ENCODE peak calls at places on chromosomes 11 and 22, in seven cellular contexts. One of them, this sample, is unnamed.

GRCh38 chr11:86535773-86536172 is 136.6 kb downstream of the ME3 start:
- DNase-seq in GM12865: no peak
- DNase-seq in colonic mucosa: no peak
- DNase-seq in psoas muscle: no peak
- DNase-seq in fibroblast of the aortic adventitia: no peak
- DNase-seq in suprapubic skin: no peak
- DNase-seq in astrocyte: no peak
- DNase-seq in this sample: no peak

GRCh38 chr11:66543263-66544107 is 2.4 kb downstream of the ZDHHC24 start:
- DNase-seq in astrocyte: peak
- DNase-seq in suprapubic skin: no peak
- DNase-seq in fibroblast of the aortic adventitia: peak
- DNase-seq in psoas muscle: no peak
- DNase-seq in colonic mucosa: peak
- DNase-seq in GM12865: peak
- DNase-seq in this sample: peak

GRCh38 chr22:39238124-39238466 is 6.7 kb downstream of the PDGFB start:
- DNase-seq in GM12865: no peak
- DNase-seq in suprapubic skin: no peak
- DNase-seq in astrocyte: no peak
- DNase-seq in fibroblast of the aortic adventitia: no peak
- DNase-seq in colonic mucosa: no peak
- DNase-seq in psoas muscle: no peak
- DNase-seq in this sample: no peak

GRCh38 chr11:66686801-66687750 is 9.4 kb upstream of the RBM4B start:
- DNase-seq in colonic mucosa: no peak
- DNase-seq in fibroblast of the aortic adventitia: no peak
- DNase-seq in suprapubic skin: no peak
- DNase-seq in astrocyte: no peak
- DNase-seq in GM12865: no peak
- DNase-seq in psoas muscle: no peak
- DNase-seq in this sample: no peak

GRCh38 chr11:124152770-124153407 is 30.3 kb upstream of the OR10D3 start:
- DNase-seq in psoas muscle: no peak
- DNase-seq in colonic mucosa: no peak
- DNase-seq in GM12865: no peak
- DNase-seq in suprapubic skin: no peak
- DNase-seq in astrocyte: no peak
- DNase-seq in fibroblast of the aortic adventitia: no peak
- DNase-seq in this sample: no peak

GRCh38 chr22:41482319-41482935 is 13.5 kb downstream of the ACO2 start:
- DNase-seq in GM12865: peak
- DNase-seq in astrocyte: peak
- DNase-seq in psoas muscle: no peak
- DNase-seq in fibroblast of the aortic adventitia: peak
- DNase-seq in suprapubic skin: no peak
- DNase-seq in colonic mucosa: no peak
- DNase-seq in this sample: no peak

GRCh38 chr11:45461514-45461913 is 175.4 kb upstream of the SYT13 start:
- DNase-seq in fibroblast of the aortic adventitia: no peak
- DNase-seq in astrocyte: no peak
- DNase-seq in colonic mucosa: no peak
- DNase-seq in psoas muscle: no peak
- DNase-seq in suprapubic skin: no peak
- DNase-seq in GM12865: no peak
- DNase-seq in this sample: no peak

GRCh38 chr11:4095509-4096230 is 1.1 kb downstream of the RRM1 start:
- DNase-seq in suprapubic skin: no peak
- DNase-seq in GM12865: peak
- DNase-seq in astrocyte: peak
- DNase-seq in fibroblast of the aortic adventitia: peak
- DNase-seq in psoas muscle: no peak
- DNase-seq in colonic mucosa: no peak
- DNase-seq in this sample: no peak

GRCh38 chr22:20076627-20077172 is 3.3 kb upstream of the DGCR8 start:
- DNase-seq in GM12865: no peak
- DNase-seq in fibroblast of the aortic adventitia: no peak
- DNase-seq in psoas muscle: no peak
- DNase-seq in suprapubic skin: no peak
- DNase-seq in colonic mucosa: no peak
- DNase-seq in astrocyte: no peak
- DNase-seq in this sample: no peak

GRCh38 chr11:122100222-122101080 is 15.6 kb downstream of the BLID start:
- DNase-seq in colonic mucosa: peak
- DNase-seq in fibroblast of the aortic adventitia: peak
- DNase-seq in psoas muscle: peak
- DNase-seq in GM12865: no peak
- DNase-seq in suprapubic skin: peak
- DNase-seq in astrocyte: peak
- DNase-seq in this sample: peak

GRCh38 chr11:28793282-28793738 is 685.1 kb downstream of the METTL15 start:
- DNase-seq in psoas muscle: no peak
- DNase-seq in astrocyte: no peak
- DNase-seq in colonic mucosa: no peak
- DNase-seq in fibroblast of the aortic adventitia: no peak
- DNase-seq in suprapubic skin: no peak
- DNase-seq in GM12865: no peak
- DNase-seq in this sample: no peak

GRCh38 chr11:118785362-118785761 is 5.6 kb downstream of the DDX6 start:
- DNase-seq in GM12865: peak
- DNase-seq in astrocyte: peak
- DNase-seq in colonic mucosa: no peak
- DNase-seq in fibroblast of the aortic adventitia: peak
- DNase-seq in suprapubic skin: no peak
- DNase-seq in psoas muscle: no peak
- DNase-seq in this sample: no peak

GRCh38 chr11:19435306-19435989 is 194.7 kb upstream of the E2F8 start:
- DNase-seq in GM12865: peak
- DNase-seq in psoas muscle: no peak
- DNase-seq in colonic mucosa: no peak
- DNase-seq in astrocyte: no peak
- DNase-seq in suprapubic skin: no peak
- DNase-seq in fibroblast of the aortic adventitia: peak
- DNase-seq in this sample: no peak

GRCh38 chr22:19590696-19591095 is 66.5 kb upstream of the CLDN5 start:
- DNase-seq in astrocyte: no peak
- DNase-seq in suprapubic skin: no peak
- DNase-seq in fibroblast of the aortic adventitia: no peak
- DNase-seq in GM12865: no peak
- DNase-seq in colonic mucosa: no peak
- DNase-seq in psoas muscle: no peak
- DNase-seq in this sample: no peak

GRCh38 chr11:120565436-120566155 is 54.0 kb downstream of the GRIK4 start:
- DNase-seq in suprapubic skin: no peak
- DNase-seq in colonic mucosa: no peak
- DNase-seq in GM12865: no peak
- DNase-seq in fibroblast of the aortic adventitia: no peak
- DNase-seq in astrocyte: peak
- DNase-seq in psoas muscle: no peak
- DNase-seq in this sample: no peak

GRCh38 chr11:67307545-67308001 is 4.2 kb downstream of the SSH3 start:
- DNase-seq in fibroblast of the aortic adventitia: no peak
- DNase-seq in suprapubic skin: peak
- DNase-seq in colonic mucosa: no peak
- DNase-seq in GM12865: no peak
- DNase-seq in psoas muscle: no peak
- DNase-seq in astrocyte: no peak
- DNase-seq in this sample: no peak

GRCh38 chr11:128669491-128669890 is 24.4 kb upstream of the FLI1 start:
- DNase-seq in psoas muscle: no peak
- DNase-seq in suprapubic skin: no peak
- DNase-seq in colonic mucosa: no peak
- DNase-seq in GM12865: no peak
- DNase-seq in fibroblast of the aortic adventitia: peak
- DNase-seq in astrocyte: peak
- DNase-seq in this sample: no peak

DNA sequence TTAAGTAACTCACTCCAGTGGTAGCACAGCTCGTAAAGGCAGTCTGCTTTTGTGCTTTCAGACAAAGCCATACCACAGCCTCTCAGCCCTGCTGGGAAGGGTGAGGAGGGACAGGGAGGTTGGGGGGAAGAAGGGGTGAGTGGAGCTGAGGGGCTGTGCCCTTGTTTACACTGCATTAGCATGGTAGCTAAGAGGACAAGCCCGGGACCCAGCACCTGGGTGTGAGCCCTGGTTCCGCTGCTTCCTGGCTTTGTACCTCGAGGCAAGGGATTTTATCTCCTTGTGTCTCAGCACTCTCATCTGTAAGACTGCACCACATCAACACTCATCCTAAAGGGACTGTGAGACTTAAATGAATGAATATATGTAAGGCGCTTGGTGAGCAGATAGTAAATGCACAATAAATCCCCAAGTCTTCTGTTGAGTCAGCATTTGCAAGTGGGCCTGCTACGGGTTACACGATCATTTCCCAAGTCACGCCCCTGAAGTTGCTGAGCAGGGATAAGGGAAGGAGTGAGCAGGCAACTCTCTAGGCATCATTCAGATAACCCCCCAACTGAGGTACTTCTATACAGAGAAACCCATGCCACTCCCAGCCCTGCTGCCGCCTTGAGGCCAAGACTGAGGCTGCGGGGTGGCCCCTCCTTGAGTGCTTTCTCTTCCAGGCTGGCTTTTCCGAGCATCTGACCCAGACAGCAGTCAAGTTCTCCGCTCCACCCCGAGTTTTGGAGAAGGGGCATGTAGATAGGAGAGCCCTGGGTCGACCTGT is 7.5 kb downstream of the RASD2 start:
- DNase-seq in astrocyte: no peak
- DNase-seq in colonic mucosa: no peak
- DNase-seq in psoas muscle: no peak
- DNase-seq in GM12865: no peak
- DNase-seq in suprapubic skin: no peak
- DNase-seq in fibroblast of the aortic adventitia: no peak
- DNase-seq in this sample: no peak
- TF ChIP-seq CTCF in astrocyte: no peak
- TF ChIP-seq CTCF in colonic mucosa: no peak
- TF ChIP-seq CTCF in psoas muscle: no peak
- TF ChIP-seq CTCF in GM12865: no peak
- TF ChIP-seq CTCF in suprapubic skin: no peak
- TF ChIP-seq CTCF in fibroblast of the aortic adventitia: peak
- TF ChIP-seq CTCF in this sample: no peak

GRCh38 chr22:36379593-36380361 is 8.0 kb downstream of the MYH9 start:
- DNase-seq in suprapubic skin: no peak
- DNase-seq in GM12865: peak
- DNase-seq in colonic mucosa: no peak
- DNase-seq in psoas muscle: peak
- DNase-seq in astrocyte: no peak
- DNase-seq in fibroblast of the aortic adventitia: no peak
- DNase-seq in this sample: no peak
- H3K4me3 ChIP-seq in suprapubic skin: no peak
- H3K4me3 ChIP-seq in GM12865: peak
- H3K4me3 ChIP-seq in colonic mucosa: no peak
- H3K4me3 ChIP-seq in psoas muscle: peak
- H3K4me3 ChIP-seq in astrocyte: peak
- H3K4me3 ChIP-seq in fibroblast of the aortic adventitia: no peak
- H3K4me3 ChIP-seq in this sample: no peak

GRCh38 chr22:45312415-45312814 is 2.7 kb downstream of the FAM118A start:
- DNase-seq in fibroblast of the aortic adventitia: no peak
- DNase-seq in astrocyte: no peak
- DNase-seq in GM12865: no peak
- DNase-seq in suprapubic skin: no peak
- DNase-seq in colonic mucosa: no peak
- DNase-seq in psoas muscle: no peak
- DNase-seq in this sample: no peak

GRCh38 chr22:45308624-45309421 is 911 bp upstream of the FAM118A start:
- DNase-seq in colonic mucosa: no peak
- DNase-seq in astrocyte: no peak
- DNase-seq in psoas muscle: no peak
- DNase-seq in GM12865: peak
- DNase-seq in suprapubic skin: no peak
- DNase-seq in fibroblast of the aortic adventitia: no peak
- DNase-seq in this sample: no peak

GRCh38 chr22:45311033-45311531 is 1.3 kb downstream of the FAM118A start:
- DNase-seq in psoas muscle: no peak
- DNase-seq in astrocyte: no peak
- DNase-seq in suprapubic skin: no peak
- DNase-seq in colonic mucosa: no peak
- DNase-seq in GM12865: no peak
- DNase-seq in fibroblast of the aortic adventitia: no peak
- DNase-seq in this sample: no peak

GRCh38 chr22:45310331-45311032 is 748 bp downstream of the FAM118A start:
- DNase-seq in astrocyte: no peak
- DNase-seq in suprapubic skin: no peak
- DNase-seq in GM12865: no peak
- DNase-seq in fibroblast of the aortic adventitia: no peak
- DNase-seq in colonic mucosa: no peak
- DNase-seq in psoas muscle: no peak
- DNase-seq in this sample: no peak

DNA sequence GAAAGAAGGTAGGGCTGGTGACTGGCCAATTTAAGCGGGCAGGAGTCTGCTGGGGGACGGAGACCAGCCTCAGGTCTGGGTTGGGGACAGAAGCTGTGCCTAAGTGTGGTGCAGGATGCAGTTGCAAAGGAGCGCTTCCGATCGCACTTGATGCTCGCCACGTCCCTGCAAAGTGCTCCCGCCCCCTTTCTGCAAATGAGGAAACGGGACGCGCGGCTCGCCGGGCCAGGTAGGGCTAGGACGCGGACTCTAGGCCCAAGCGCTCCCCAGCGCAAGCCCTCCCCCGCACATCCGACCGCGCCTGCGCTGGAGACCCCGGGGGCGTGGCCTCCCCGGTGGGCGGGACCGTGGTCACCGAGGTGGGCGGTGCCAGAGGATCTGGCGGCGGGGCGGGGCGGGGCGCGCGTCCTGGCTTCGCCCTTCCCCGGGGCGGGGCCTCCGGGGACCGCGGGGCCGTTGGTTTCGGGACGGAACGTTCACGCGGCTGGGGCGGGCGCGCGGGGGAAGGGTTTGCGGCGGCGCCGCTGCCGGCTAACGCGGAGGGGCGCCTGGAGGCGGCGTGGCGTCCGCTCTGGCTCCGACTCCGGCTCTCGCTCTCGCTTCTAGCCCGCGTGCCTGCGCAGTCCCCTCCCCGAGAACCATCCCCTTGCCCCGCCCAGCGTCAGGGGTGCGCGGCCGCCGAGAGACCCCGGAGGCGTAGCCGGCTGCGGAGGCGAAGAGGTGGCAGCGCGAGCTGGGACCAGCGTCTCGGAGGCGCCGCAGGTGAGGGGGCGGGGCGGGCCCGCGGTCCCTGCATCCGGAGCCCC is at the start of gene FAM118A:
- DNase-seq in colonic mucosa: peak
- DNase-seq in GM12865: peak
- DNase-seq in fibroblast of the aortic adventitia: peak
- DNase-seq in psoas muscle: peak
- DNase-seq in suprapubic skin: peak
- DNase-seq in astrocyte: peak
- DNase-seq in this sample: peak
- TF ChIP-seq CTCF in colonic mucosa: no peak
- TF ChIP-seq CTCF in GM12865: no peak
- TF ChIP-seq CTCF in fibroblast of the aortic adventitia: no peak
- TF ChIP-seq CTCF in psoas muscle: no peak
- TF ChIP-seq CTCF in suprapubic skin: no peak
- TF ChIP-seq CTCF in astrocyte: no peak
- TF ChIP-seq CTCF in this sample: no peak

DNA sequence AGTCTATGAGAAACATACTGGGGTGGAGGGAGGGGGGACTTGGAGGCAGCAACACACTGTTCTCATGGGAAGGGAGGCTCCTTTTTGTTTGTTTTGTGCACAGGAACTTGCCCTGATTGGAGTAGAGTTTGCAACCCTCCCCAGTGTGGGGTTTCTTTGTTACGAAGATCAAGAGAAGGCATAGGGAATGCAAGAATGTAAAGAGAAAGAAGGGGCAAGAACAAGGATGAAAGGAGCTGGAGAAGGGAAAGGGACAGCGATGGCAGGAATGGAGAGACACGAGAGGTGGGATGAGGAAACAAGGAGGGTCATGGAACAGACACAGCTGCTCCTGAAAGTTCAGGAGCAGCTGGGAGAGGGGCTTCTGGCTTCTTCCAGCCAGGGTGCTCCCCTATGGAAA is 611.7 kb downstream of the NTM start:
- DNase-seq in suprapubic skin: no peak
- DNase-seq in GM12865: no peak
- DNase-seq in psoas muscle: no peak
- DNase-seq in colonic mucosa: no peak
- DNase-seq in astrocyte: no peak
- DNase-seq in fibroblast of the aortic adventitia: no peak
- DNase-seq in this sample: no peak
- H3K4me3 ChIP-seq in suprapubic skin: no peak
- H3K4me3 ChIP-seq in GM12865: no peak
- H3K4me3 ChIP-seq in psoas muscle: no peak
- H3K4me3 ChIP-seq in colonic mucosa: no peak
- H3K4me3 ChIP-seq in astrocyte: no peak
- H3K4me3 ChIP-seq in fibroblast of the aortic adventitia: no peak
- H3K4me3 ChIP-seq in this sample: no peak